ENCODE peak calls at places on chromosomes 16 and 17, in four cellular contexts. K is PC-9, Y is BJ, C is neural progenitor cell. Z is an unnamed sample.

GRCh38 chr16:11994187-11995119 is 17.9 kb downstream of the SNX29 start:
- DNase-seq in K (no peak), Y (no peak), C (peak), Z (no peak)

GRCh38 chr16:1054660-1055556 is 17.6 kb upstream of the SSTR5 start:
- DNase-seq in K (no peak), Y (no peak), C (peak), Z (peak)

GRCh38 chr16:55333690-55334089 is 9.7 kb downstream of the IRX6 start:
- DNase-seq in K (peak), Y (no peak), C (no peak), Z (no peak)

GRCh38 chr17:38761612-38762011 is 9.1 kb downstream of the PSMB3 start:
- DNase-seq in K (no peak), Y (no peak), C (peak), Z (no peak)

GRCh38 chr16:54194008-54194731 is 92.4 kb downstream of the IRX3 start:
- DNase-seq in K (peak), Y (no peak), C (peak), Z (no peak)

GRCh38 chr17:1590031-1590746 is 27.6 kb upstream of the PITPNA start:
- DNase-seq in K (peak), Y (peak), C (no peak), Z (no peak)

GRCh38 chr17:27506348-27507218 is 50.3 kb downstream of the KSR1 start:
- DNase-seq in K (peak), Y (no peak), C (peak), Z (no peak)

GRCh38 chr17:56305017-56305416 is 151.7 kb downstream of the ANKFN1 start:
- DNase-seq in K (no peak), Y (no peak), C (no peak), Z (no peak)

GRCh38 chr16:71426069-71426879 is 15.6 kb downstream of the TLE7 start:
- DNase-seq in K (peak), Y (no peak), C (peak), Z (peak)

GRCh38 chr17:76077582-76078110 is 1.3 kb upstream of the ZACN start:
- DNase-seq in K (no peak), Y (no peak), C (no peak), Z (no peak)

GRCh38 chr17:48175692-48176450 is 68.3 kb downstream of the SNX11 start:
- DNase-seq in K (no peak), Y (peak), C (no peak), Z (peak)

GRCh38 chr17:62644487-62645173 is 17.2 kb downstream of the MRC2 start:
- DNase-seq in K (no peak), Y (no peak), C (peak), Z (no peak)

GRCh38 chr17:17841620-17842025 is 4.8 kb upstream of the SREBF1 start:
- DNase-seq in K (no peak), Y (no peak), C (no peak), Z (no peak)

GRCh38 chr17:7774037-7774659 is 56.6 kb downstream of the DNAH2 start:
- DNase-seq in K (peak), Y (peak), C (no peak), Z (peak)

GRCh38 chr17:82864721-82865240 is 25.0 kb upstream of the ZNF750 start:
- DNase-seq in K (no peak), Y (no peak), C (no peak), Z (no peak)

GRCh38 chr17:11814655-11815262 is 182.5 kb downstream of the ZNF18 start:
- DNase-seq in K (no peak), Y (no peak), C (no peak), Z (no peak)

GRCh38 chr17:31413871-31414589 is 22.6 kb downstream of the RAB11FIP4 start:
- DNase-seq in K (no peak), Y (peak), C (peak), Z (peak)

GRCh38 chr16:75726390-75726789 is at the start of gene CPHXL:
- DNase-seq in K (no peak), Y (no peak), C (no peak), Z (no peak)

GRCh38 chr17:57557793-57558681 is 187.1 kb downstream of the CCDC182 start:
- DNase-seq in K (peak), Y (no peak), C (no peak), Z (no peak)

GRCh38 chr17:4721203-4722135 is 9.8 kb upstream of the MED11 start:
- DNase-seq in K (peak), Y (no peak), C (no peak), Z (no peak)

GRCh38 chr16:69190598-69190997 is 3.6 kb downstream of the SNTB2 start:
- DNase-seq in K (peak), Y (no peak), C (no peak), Z (no peak)

GRCh38 chr16:7497667-7498066 is 165.0 kb downstream of the RBFOX1 start:
- DNase-seq in K (no peak), Y (no peak), C (no peak), Z (no peak)

GRCh38 chr17:72656114-72656763 is 436.2 kb downstream of the SLC39A11 start:
- DNase-seq in K (no peak), Y (no peak), C (no peak), Z (no peak)

GRCh38 chr16:74297296-74297665 is 667 bp downstream of the PSMD7 start:
- DNase-seq in K (no peak), Y (no peak), C (peak), Z (no peak)

GRCh38 chr17:73311781-73312641 is at the start of gene CDC42EP4:
- DNase-seq in K (peak), Y (peak), C (peak), Z (peak)

GRCh38 chr17:35708951-35709350 is 22.5 kb upstream of the RASL10B start:
- DNase-seq in K (no peak), Y (no peak), C (no peak), Z (no peak)

GRCh38 chr17:63345598-63345997 is 100.5 kb downstream of the CYB561 start:
- DNase-seq in K (no peak), Y (peak), C (no peak), Z (no peak)

GRCh38 chr17:45294506-45294905 is 22.3 kb downstream of the MAP3K14 start:
- DNase-seq in K (peak), Y (no peak), C (no peak), Z (peak)

GRCh38 chr17:46865100-46865499 is 13.7 kb downstream of the WNT9B start:
- DNase-seq in K (no peak), Y (peak), C (no peak), Z (peak)

GRCh38 chr16:67164599-67165061 is at the start of gene HSF4:
- DNase-seq in K (no peak), Y (no peak), C (peak), Z (no peak)

GRCh38 chr17:41462705-41463104 is 4.5 kb downstream of the KRT32 start:
- DNase-seq in K (no peak), Y (no peak), C (no peak), Z (no peak)

DNA sequence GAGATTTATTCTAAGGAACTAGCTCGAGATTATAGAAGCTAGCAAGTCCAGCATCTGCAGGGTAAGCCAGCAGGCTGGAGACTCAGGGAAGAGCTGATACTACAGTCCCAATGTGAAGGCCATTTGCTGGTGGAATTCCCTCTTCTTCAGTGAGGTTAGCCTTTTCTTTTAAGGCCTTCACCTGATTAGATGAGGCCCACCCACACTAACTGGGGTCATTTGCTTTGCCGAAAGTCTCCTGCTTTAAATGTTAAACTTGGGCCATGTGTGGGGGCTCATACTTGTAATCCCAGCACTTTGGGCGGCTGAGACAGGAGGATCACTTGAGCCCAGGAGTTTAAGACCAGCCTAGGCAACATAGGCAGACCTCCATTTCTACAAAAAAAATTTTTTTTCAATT is 168.3 kb downstream of the LGALS9B start:
- DNase-seq in K (no peak), Y (no peak), C (no peak), Z (no peak)
- H3K4me3 ChIP-seq in K (no peak), Y (no peak), C (no peak), Z (no peak)

GRCh38 chr17:44269795-44270320 is 1.9 kb upstream of the SLC4A1 start:
- DNase-seq in K (no peak), Y (no peak), C (no peak), Z (peak)

GRCh38 chr17:44269118-44269794 is 1.3 kb upstream of the SLC4A1 start:
- DNase-seq in K (no peak), Y (no peak), C (no peak), Z (no peak)

GRCh38 chr17:44272954-44273353 is 5.0 kb upstream of the SLC4A1 start:
- DNase-seq in K (no peak), Y (no peak), C (no peak), Z (no peak)

GRCh38 chr17:44272321-44272951 is 4.5 kb upstream of the SLC4A1 start:
- DNase-seq in K (no peak), Y (no peak), C (no peak), Z (no peak)

DNA sequence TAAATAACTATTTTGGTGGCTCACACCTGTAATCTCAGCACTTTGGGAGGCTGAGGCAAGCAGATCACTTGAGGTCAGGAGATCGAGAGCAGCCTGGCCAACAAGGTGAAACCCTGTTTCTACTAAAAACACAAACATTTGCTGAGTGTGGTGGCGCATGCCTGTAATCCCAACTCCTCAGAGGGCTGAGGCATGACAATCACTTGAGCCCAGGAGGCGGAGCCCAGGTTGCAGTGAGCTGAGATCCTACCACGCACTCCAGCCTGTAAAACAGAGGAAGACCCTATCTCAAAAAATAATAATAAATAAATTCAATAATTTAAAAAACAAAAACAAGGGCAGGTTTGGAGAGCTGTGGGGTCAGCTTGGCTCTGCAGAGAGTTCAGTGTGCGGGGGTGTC is 5.7 kb upstream of the SLC4A1 start:
- DNase-seq in K (no peak), Y (no peak), C (peak), Z (no peak)
- H3K4me3 ChIP-seq in K (no peak), Y (no peak), C (no peak), Z (no peak)

DNA sequence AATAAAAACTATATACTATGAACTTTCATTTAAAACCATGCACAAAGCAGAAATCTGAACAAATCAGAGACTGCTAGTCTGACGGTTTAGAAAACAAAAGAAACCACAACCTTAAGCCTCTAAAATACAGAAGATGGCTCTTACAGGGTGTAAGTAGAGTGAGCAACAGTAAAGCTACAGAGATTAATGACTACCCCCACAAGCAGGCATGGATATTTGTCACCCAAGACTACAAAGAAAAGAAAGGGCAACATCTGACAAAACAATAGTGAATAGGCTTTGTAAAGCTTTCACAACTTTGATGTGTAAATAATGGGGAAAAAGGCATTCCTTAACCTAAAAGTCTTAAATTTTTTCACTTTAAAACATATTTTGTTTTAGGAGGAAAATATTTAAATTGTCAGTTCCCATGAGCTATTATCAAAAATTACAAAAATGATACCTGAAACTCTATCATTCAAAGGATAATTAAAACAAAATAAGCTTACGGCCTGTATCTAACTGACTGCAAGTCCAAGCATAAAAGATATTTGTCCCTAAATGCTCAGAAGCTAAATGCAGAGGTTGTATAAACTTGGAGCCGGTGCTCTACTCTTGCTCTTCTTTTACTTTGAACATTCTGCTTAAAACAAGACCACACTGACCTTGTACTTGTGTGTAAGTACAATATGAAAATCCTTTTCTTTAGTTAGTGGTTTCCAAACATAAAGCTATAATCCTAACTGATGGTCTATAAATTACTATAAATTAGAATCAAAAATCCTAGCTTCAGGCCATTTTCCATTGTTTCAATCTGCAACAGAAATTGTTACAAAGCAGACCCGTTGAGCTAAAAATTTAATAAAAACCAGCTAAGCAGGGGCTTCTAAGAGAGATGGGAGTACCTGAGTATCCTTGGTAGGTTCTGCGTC is 74.8 kb downstream of the SPAG9 start:
- DNase-seq in K (no peak), Y (no peak), C (peak), Z (no peak)
- H3K4me3 ChIP-seq in K (no peak), Y (peak), C (peak), Z (peak)

DNA sequence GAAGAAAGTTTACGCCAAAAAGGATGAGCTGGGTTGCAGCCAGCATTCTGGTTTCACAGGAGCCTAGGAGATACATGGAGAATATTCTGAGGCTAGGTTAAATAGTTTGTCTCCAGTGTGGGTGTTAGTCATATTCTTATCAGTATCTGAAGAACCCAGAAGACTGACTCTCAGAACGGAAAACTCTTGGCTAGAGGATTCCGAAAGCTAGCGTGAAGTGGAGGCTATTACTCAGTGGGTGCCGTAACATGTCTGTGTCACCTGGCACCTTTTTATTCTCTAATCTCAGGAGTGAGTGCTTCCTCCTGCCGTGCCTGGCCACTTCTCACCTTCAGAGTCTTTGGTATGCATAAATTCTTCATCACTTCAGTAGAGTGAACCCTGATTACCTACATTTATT is 199.5 kb downstream of the WWOX start:
- DNase-seq in K (no peak), Y (no peak), C (no peak), Z (no peak)
- H3K4me3 ChIP-seq in K (no peak), Y (no peak), C (no peak), Z (no peak)

GRCh38 chr16:85571813-85572619 is 41.1 kb upstream of the GSE1 start:
- DNase-seq in K (no peak), Y (no peak), C (no peak), Z (no peak)
- H3K4me3 ChIP-seq in K (no peak), Y (no peak), C (no peak), Z (no peak)

Z was measured in skeletal muscle cell.